ENCODE peak calls at places on chromosomes 4 and X, in eight cellular contexts. T, Q, U, Z, A, O, F and Y are unnamed samples.

GRCh38 chr4:150258569-150258968 is 180.3 kb downstream of the DCLK2 start:
- DNase-seq in O (no peak), Q (no peak), F (no peak), U (no peak), T (no peak), A (no peak), Z (no peak), Y (no peak)

GRCh38 chr4:147765121-147765521 is 33.2 kb downstream of the ARHGAP10 start:
- DNase-seq in O (no peak), U (no peak), T (no peak), F (no peak), Z (peak; percentile 34), A (no peak), Q (no peak), Y (no peak)

GRCh38 chrX:3362956-3363355 is 16.5 kb upstream of the MXRA5 start:
- DNase-seq in T (no peak), Q (no peak), O (no peak), U (no peak), F (no peak), A (no peak), Z (no peak), Y (no peak)

GRCh38 chrX:137051978-137052640 is 18.3 kb upstream of the GPR101 start:
- DNase-seq in F (peak; percentile 79), A (peak; percentile 69), T (peak; percentile 60), O (peak; percentile 47), Z (peak; percentile 24), U (peak; percentile 1), Q (peak; percentile 40), Y (peak; percentile 64)

GRCh38 chr4:123952530-123953274 is 556.1 kb downstream of the SPRY1 start:
- DNase-seq in A (no peak), Z (peak; percentile 73), F (no peak), U (no peak), O (peak; percentile 20), Q (no peak), T (no peak), Y (no peak)

GRCh38 chr4:67558493-67558892 is at the start of gene STAP1:
- DNase-seq in Z (no peak), Q (no peak), T (no peak), O (no peak), F (no peak), U (no peak), A (no peak), Y (peak; percentile 61)

GRCh38 chr4:55733874-55734437 is 85.6 kb upstream of the EXOC1L start:
- DNase-seq in Z (peak; percentile 24), O (peak; percentile 26), F (no peak), Q (peak; percentile 64), U (no peak), T (no peak), A (no peak), Y (peak; percentile 8)

GRCh38 chr4:157221895-157222763 is 1.6 kb downstream of the GRIA2 start:
- DNase-seq in A (no peak), F (peak; percentile 63), U (peak; percentile 78), T (no peak), Z (peak; percentile 35), O (peak; percentile 1), Q (no peak), Y (no peak)

GRCh38 chrX:153925739-153926593 is at the start of gene ARHGAP4:
- DNase-seq in Q (no peak), U (no peak), T (no peak), A (peak; percentile 43), Z (no peak), O (no peak), F (no peak), Y (no peak)

GRCh38 chr4:142449771-142450373 is 396.2 kb downstream of the INPP4B start:
- DNase-seq in Z (peak; percentile 34), U (no peak), Q (no peak), A (no peak), O (no peak), F (no peak), T (no peak), Y (no peak)

GRCh38 chr4:74431113-74431826 is 13.7 kb upstream of the AREG start:
- DNase-seq in U (no peak), T (no peak), F (no peak), Z (no peak), Q (no peak), O (no peak), A (no peak), Y (peak; percentile 48)

GRCh38 chr4:105474110-105474518 is 252 bp upstream of the PPA2 start:
- DNase-seq in A (peak; percentile 76), Q (no peak), O (no peak), Z (peak; percentile 80), F (peak; percentile 91), T (peak; percentile 68), U (no peak), Y (no peak)

GRCh38 chr4:128519163-128519810 is 231.7 kb upstream of the PGRMC2 start:
- DNase-seq in U (no peak), A (no peak), F (no peak), Z (peak; percentile 74), T (no peak), Q (no peak), O (peak; percentile 46), Y (no peak)

GRCh38 chr4:41656572-41657301 is 91.8 kb downstream of the PHOX2B start:
- DNase-seq in A (no peak), U (peak; percentile 31), F (no peak), Z (no peak), T (no peak), Q (no peak), O (no peak), Y (no peak)

GRCh38 chrX:41722816-41723215 is 1.2 kb upstream of the GPR82 start:
- DNase-seq in O (peak; percentile 14), U (no peak), Z (peak; percentile 35), T (no peak), Q (no peak), A (no peak), F (no peak), Y (no peak)

GRCh38 chr4:28490669-28491068 is 1630.0 kb downstream of the STIM2 start:
- DNase-seq in Z (no peak), A (no peak), U (no peak), O (peak; percentile 16), T (no peak), Q (no peak), F (no peak), Y (no peak)